ENCODE peak calls at places on chromosomes 1 and 21, in nine cellular contexts. F is thoracic aorta; P is HT-29; B is activated naive CD4-positive, alpha-beta T cell; Y is GM23338; T is activated T-cell treated with anti-CD3 and anti-CD28 coated beads for 24 hours; U is activated CD4-positive, alpha-beta T cell treated with anti-CD3 and anti-CD28 coated beads, Interleukin-2, amount 10 ng/mL, durations not matched to agents 7 days and 5 days; G is T-helper 9 cell; Q is GM19239. Z is an unnamed sample.

GRCh38 chr1:43786201-43786958 is 79.0 kb downstream of the ST3GAL3 start:
- DNase-seq in F (no peak), P (no peak), B (no peak), Y (no peak), T (no peak), U (no peak), G (no peak), Q (no peak), Z (no peak)

GRCh38 chr1:151475175-151475574 is 15.9 kb upstream of the POGZ start:
- DNase-seq in F (no peak), P (no peak), B (no peak), Y (no peak), T (no peak), U (no peak), G (no peak), Q (peak), Z (no peak)

GRCh38 chr21:41361053-41361785 is 608 bp upstream of the MX2 start:
- DNase-seq in F (no peak), P (no peak), B (no peak), Y (no peak), T (no peak), U (no peak), G (no peak), Q (no peak), Z (no peak)

GRCh38 chr1:20074725-20075171 is 4.8 kb downstream of the PLA2G5 start:
- DNase-seq in F (no peak), P (no peak), B (no peak), Y (no peak), T (no peak), U (no peak), G (no peak), Q (no peak), Z (no peak)

GRCh38 chr1:2574350-2574749 is 12.2 kb upstream of the PRXL2B start:
- DNase-seq in F (no peak), P (no peak), B (no peak), Y (no peak), T (no peak), U (no peak), G (no peak), Q (no peak), Z (peak)

GRCh38 chr1:245842106-245842505 is 665.0 kb downstream of the SMYD3 start:
- DNase-seq in F (no peak), P (no peak), B (no peak), Y (no peak), T (no peak), U (no peak), G (no peak), Q (no peak), Z (peak)

GRCh38 chr1:108617008-108617723 is 43.7 kb downstream of the HENMT1 start:
- DNase-seq in F (no peak), P (no peak), B (no peak), Y (no peak), T (no peak), U (no peak), G (no peak), Q (no peak), Z (no peak)

GRCh38 chr1:14653461-14653960 is 55.0 kb downstream of the KAZN start:
- DNase-seq in F (no peak), P (no peak), B (no peak), Y (no peak), T (no peak), U (no peak), G (no peak), Q (no peak), Z (no peak)

GRCh38 chr1:18257775-18258174 is 150.2 kb downstream of the IGSF21 start:
- DNase-seq in F (no peak), P (no peak), B (no peak), Y (no peak), T (no peak), U (no peak), G (no peak), Q (no peak), Z (no peak)

GRCh38 chr21:28737671-28738279 is 254.9 kb downstream of the LTN1 start:
- DNase-seq in F (no peak), P (peak), B (no peak), Y (no peak), T (no peak), U (no peak), G (no peak), Q (no peak), Z (no peak)

GRCh38 chr1:170267317-170267716 is 121.6 kb downstream of the NTMT2 start:
- DNase-seq in F (no peak), P (no peak), B (no peak), Y (peak), T (no peak), U (no peak), G (no peak), Q (no peak), Z (peak)

GRCh38 chr1:3050603-3051002 is 18.4 kb upstream of the PRDM16 start:
- DNase-seq in F (no peak), P (no peak), B (no peak), Y (no peak), T (no peak), U (no peak), G (no peak), Q (no peak), Z (no peak)

GRCh38 chr1:27318596-27318995 is 3.4 kb upstream of the TMEM222 start:
- DNase-seq in F (no peak), P (no peak), B (no peak), Y (no peak), T (no peak), U (no peak), G (no peak), Q (no peak), Z (no peak)

GRCh38 chr21:44402323-44403105 is 49.1 kb downstream of the TRPM2 start:
- DNase-seq in F (no peak), P (no peak), B (no peak), Y (no peak), T (no peak), U (no peak), G (no peak), Q (no peak), Z (no peak)

GRCh38 chr1:2800664-2801045 is 838 bp downstream of the TTC34 start:
- DNase-seq in F (no peak), P (no peak), B (no peak), Y (no peak), T (no peak), U (no peak), G (no peak), Q (no peak), Z (no peak)

GRCh38 chr1:145878724-145879123 is 6.9 kb downstream of the ANKRD35 start:
- DNase-seq in F (no peak), P (peak), B (no peak), Y (no peak), T (no peak), U (no peak), G (no peak), Q (no peak), Z (no peak)

GRCh38 chr1:65525297-65526048 is 105.0 kb downstream of the LEPR start:
- DNase-seq in F (no peak), P (no peak), B (no peak), Y (peak), T (no peak), U (no peak), G (no peak), Q (no peak), Z (no peak)

GRCh38 chr1:237032029-237032428 is 10.0 kb upstream of the RYR2 start:
- DNase-seq in F (no peak), P (no peak), B (no peak), Y (peak), T (no peak), U (no peak), G (no peak), Q (no peak), Z (no peak)

Z was measured in SK-MEL-5.